ENCODE peak calls at places on chromosomes 12 and 14, in six cellular contexts. M, Z, F, G, T and A are unnamed samples.

GRCh38 chr14:62030387-62030786 is 268.2 kb downstream of the SNAPC1 start:
- DNase-seq in G (no peak), T (no peak), Z (no peak), M (no peak), F (no peak), A (no peak)

GRCh38 chr12:129202109-129202814 is 349.0 kb downstream of the GLT1D1 start:
- DNase-seq in Z (no peak), F (no peak), G (no peak), T (no peak), M (no peak), A (no peak)

GRCh38 chr12:127680516-127680915 is 586.5 kb upstream of the TMEM132C start:
- DNase-seq in F (no peak), G (no peak), T (no peak), M (no peak), Z (no peak), A (no peak)

GRCh38 chr12:110688446-110689001 is 391 bp downstream of the HVCN1 start:
- DNase-seq in F (no peak), Z (no peak), M (no peak), T (no peak), G (no peak), A (no peak)

GRCh38 chr12:51721281-51721940 is 127.1 kb downstream of the FIGNL2 start:
- DNase-seq in Z (peak), G (peak), F (peak), T (no peak), M (peak), A (no peak)

GRCh38 chr14:35988972-35989690 is 163.0 kb downstream of the BRMS1L start:
- DNase-seq in Z (no peak), T (no peak), G (no peak), F (no peak), M (peak), A (no peak)

GRCh38 chr14:89899917-89900680 is 54.4 kb downstream of the EFCAB11 start:
- DNase-seq in T (no peak), G (no peak), F (peak), M (no peak), Z (peak), A (peak)

GRCh38 chr12:54350743-54351142 is 13.5 kb downstream of the GPR84 start:
- DNase-seq in M (no peak), F (no peak), G (no peak), Z (no peak), T (no peak), A (no peak)

GRCh38 chr12:92398565-92399309 is 253.1 kb upstream of the BTG1 start:
- DNase-seq in Z (no peak), M (no peak), F (no peak), G (peak), T (no peak), A (no peak)

GRCh38 chr12:65490193-65490592 is 211.7 kb downstream of the MSRB3 start:
- DNase-seq in F (no peak), Z (no peak), T (no peak), M (no peak), G (no peak), A (no peak)